ENCODE peak calls at places on chromosome 9, in four cellular contexts. A, U, K and X are unnamed samples.

GRCh38 chr9:83505282-83505681 is 32.9 kb downstream of the FRMD3 start:
- DNase-seq in U (no peak), K (no peak), A (no peak), X (no peak)

GRCh38 chr9:105678781-105679180 is 15.6 kb upstream of the TMEM38B start:
- DNase-seq in K (no peak), U (no peak), A (no peak), X (no peak)

GRCh38 chr9:92740446-92740961 is 24.1 kb downstream of the BICD2 start:
- DNase-seq in K (no peak), A (no peak), U (no peak), X (no peak)

GRCh38 chr9:13478235-13478634 is 198.7 kb upstream of the MPDZ start:
- DNase-seq in K (no peak), U (no peak), A (no peak), X (no peak)

GRCh38 chr9:134778841-134779411 is 101.7 kb upstream of the FCN2 start:
- DNase-seq in U (peak), K (peak), A (no peak), X (no peak)

GRCh38 chr9:112132356-112132755 is 42.7 kb downstream of the SUSD1 start:
- DNase-seq in A (no peak), U (no peak), K (no peak), X (no peak)

GRCh38 chr9:93136011-93136440 is 2.0 kb upstream of the NINJ1 start:
- DNase-seq in A (no peak), U (no peak), K (peak), X (no peak)

GRCh38 chr9:87950765-87951488 is 23.4 kb downstream of the CDK20 start:
- DNase-seq in U (no peak), A (no peak), K (peak), X (no peak)

GRCh38 chr9:88660611-88661010 is 125.6 kb downstream of the NXNL2 start:
- DNase-seq in U (no peak), K (peak), A (no peak), X (no peak)

GRCh38 chr9:71984388-71985069 is 73.1 kb downstream of the C9orf85 start:
- DNase-seq in K (peak), U (peak), A (peak), X (peak)
- H3K4me3 ChIP-seq in K (no peak), U (no peak), A (no peak), X (no peak)

DNA sequence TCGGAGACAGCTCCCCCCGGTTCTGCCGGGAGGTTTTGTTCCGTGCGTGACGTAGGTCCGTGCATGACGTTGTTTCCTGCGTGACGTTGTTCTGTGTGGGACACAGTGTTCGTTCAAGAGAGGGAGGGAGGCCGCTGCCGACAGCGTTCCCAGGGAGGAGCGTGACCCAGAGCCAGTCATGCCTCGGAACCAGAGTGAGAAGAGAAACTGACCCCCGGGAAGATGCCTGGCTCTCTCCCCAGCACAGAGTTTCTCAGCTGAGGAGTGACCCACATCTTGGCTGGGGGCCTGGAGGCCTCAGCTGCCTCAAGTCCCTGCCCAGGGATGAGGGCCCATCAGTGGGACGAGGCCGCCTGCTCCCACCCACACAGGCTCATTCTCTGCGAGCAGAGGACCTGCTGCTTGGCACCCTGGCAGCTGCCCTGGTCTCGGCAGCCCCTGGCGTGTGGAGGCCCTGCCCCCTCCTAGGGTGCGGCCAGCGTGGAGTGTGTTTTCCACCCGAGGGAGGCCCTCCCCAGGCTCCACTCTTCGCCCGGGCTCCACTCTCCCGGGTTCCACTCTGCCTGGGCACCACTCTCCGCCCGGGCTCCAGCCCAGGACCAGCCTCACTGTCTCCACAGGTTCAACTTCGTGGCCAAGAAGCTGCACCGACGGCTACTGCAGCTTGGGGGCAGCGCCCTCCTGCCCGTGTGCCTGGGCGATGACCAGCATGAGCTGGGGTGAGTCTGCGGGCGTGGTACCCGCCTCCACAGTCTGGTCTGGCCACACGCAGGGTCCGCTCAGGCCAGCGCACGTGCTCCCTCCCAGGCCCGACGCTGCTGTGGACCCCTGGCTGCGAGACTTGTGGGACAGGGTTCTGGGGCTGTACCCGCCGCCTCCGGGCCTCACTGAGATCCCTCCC is 7.9 kb downstream of the NDOR1 start:
- DNase-seq in U (no peak), A (no peak), K (no peak), X (no peak)
- TF ChIP-seq CTCF in U (no peak), A (peak), K (no peak), X (no peak)

GRCh38 chr9:137300607-137301085 is 1.4 kb downstream of the NRARP start:
- DNase-seq in K (no peak), A (no peak), U (peak), X (no peak)
- H3K4me3 ChIP-seq in K (peak), A (peak), U (peak), X (peak)

GRCh38 chr9:128479262-128479661 is 23.5 kb downstream of the ODF2 start:
- DNase-seq in K (no peak), U (no peak), A (no peak), X (no peak)
- TF ChIP-seq CTCF in K (no peak), U (no peak), A (no peak), X (no peak)

DNA sequence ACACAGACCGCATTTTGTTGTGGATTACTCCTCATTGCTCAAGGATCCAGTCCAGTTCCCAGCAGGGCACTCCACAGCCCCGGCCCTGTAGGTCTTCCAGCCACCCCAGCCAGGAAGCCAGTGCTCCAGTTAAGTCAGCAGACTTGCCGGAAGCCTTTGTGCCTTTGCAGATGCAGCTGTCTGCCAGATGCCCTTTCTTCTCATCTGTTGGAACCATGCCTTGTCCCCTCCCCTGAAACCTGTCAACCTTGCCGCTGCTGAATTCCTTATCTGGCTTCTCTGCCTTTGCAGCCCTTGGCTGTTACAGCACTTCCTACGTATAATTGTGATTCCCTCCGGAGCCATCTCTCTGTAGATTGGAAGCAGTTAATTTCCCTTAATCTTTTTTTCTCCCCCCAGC is 28.4 kb downstream of the PSAT1 start:
- DNase-seq in U (peak), A (peak), K (peak), X (no peak)
- H3K4me3 ChIP-seq in U (no peak), A (no peak), K (no peak), X (no peak)